ENCODE peak calls at places on chromosomes 2 and 18, in five cellular contexts. One of them, this sample, is unnamed.

GRCh38 chr2:74764429-74765272 is 69.3 kb upstream of the HK2 start:
- DNase-seq in IMR-90: peak; percentile 60
- DNase-seq in uterus: no peak
- DNase-seq in stomach: no peak
- DNase-seq in testis: peak; percentile 33
- DNase-seq in this sample: no peak

GRCh38 chr2:109609352-109610024 is 4.3 kb downstream of the SEPTIN10 start:
- DNase-seq in IMR-90: peak; percentile 69
- DNase-seq in uterus: no peak
- DNase-seq in stomach: no peak
- DNase-seq in testis: no peak
- DNase-seq in this sample: no peak

GRCh38 chr18:9380101-9380500 is 45.5 kb downstream of the TWSG1 start:
- DNase-seq in IMR-90: peak; percentile 48
- DNase-seq in uterus: no peak
- DNase-seq in stomach: no peak
- DNase-seq in testis: no peak
- DNase-seq in this sample: no peak

GRCh38 chr2:9975805-9976447 is 24.4 kb downstream of the GRHL1 start:
- DNase-seq in IMR-90: peak; percentile 98
- DNase-seq in uterus: peak; percentile 46
- DNase-seq in stomach: no peak
- DNase-seq in testis: no peak
- DNase-seq in this sample: no peak

GRCh38 chr2:169108098-169108884 is 38.9 kb downstream of the DHRS9 start:
- DNase-seq in IMR-90: no peak
- DNase-seq in uterus: no peak
- DNase-seq in stomach: no peak
- DNase-seq in testis: no peak
- DNase-seq in this sample: no peak

GRCh38 chr2:23280401-23280800 is 104.6 kb upstream of the KLHL29 start:
- DNase-seq in IMR-90: no peak
- DNase-seq in uterus: no peak
- DNase-seq in stomach: no peak
- DNase-seq in testis: no peak
- DNase-seq in this sample: no peak

GRCh38 chr2:239257511-239257937 is 143.3 kb downstream of the HDAC4 start:
- DNase-seq in IMR-90: peak; percentile 96
- DNase-seq in uterus: no peak
- DNase-seq in stomach: no peak
- DNase-seq in testis: no peak
- DNase-seq in this sample: peak; percentile 33

GRCh38 chr2:99101697-99102096 is 39.8 kb upstream of the C2orf15 start:
- DNase-seq in IMR-90: peak; percentile 3
- DNase-seq in uterus: no peak
- DNase-seq in stomach: no peak
- DNase-seq in testis: no peak
- DNase-seq in this sample: no peak

GRCh38 chr18:60534539-60534938 is 162.0 kb upstream of the MC4R start:
- DNase-seq in IMR-90: peak; percentile 24
- DNase-seq in uterus: no peak
- DNase-seq in stomach: no peak
- DNase-seq in testis: no peak
- DNase-seq in this sample: no peak

GRCh38 chr18:79951545-79952456 is at the start of gene SLC66A2:
- DNase-seq in IMR-90: peak; percentile 83
- DNase-seq in uterus: peak; percentile 89
- DNase-seq in stomach: peak; percentile 94
- DNase-seq in testis: peak; percentile 93
- DNase-seq in this sample: peak; percentile 94

GRCh38 chr2:112147796-112148195 is 9.6 kb downstream of the FBLN7 start:
- DNase-seq in IMR-90: no peak
- DNase-seq in uterus: no peak
- DNase-seq in stomach: peak; percentile 16
- DNase-seq in testis: peak; percentile 8
- DNase-seq in this sample: peak; percentile 65

GRCh38 chr18:44458777-44459176 is 221.9 kb upstream of the SETBP1 start:
- DNase-seq in IMR-90: peak; percentile 32
- DNase-seq in uterus: no peak
- DNase-seq in stomach: no peak
- DNase-seq in testis: no peak
- DNase-seq in this sample: no peak

GRCh38 chr2:17979707-17980106 is 101.2 kb downstream of the KCNS3 start:
- DNase-seq in IMR-90: peak; percentile 86
- DNase-seq in uterus: no peak
- DNase-seq in stomach: no peak
- DNase-seq in testis: no peak
- DNase-seq in this sample: no peak

GRCh38 chr2:240811346-240812300 is 8.4 kb downstream of the KIF1A start:
- DNase-seq in IMR-90: no peak
- DNase-seq in uterus: peak; percentile 6
- DNase-seq in stomach: peak; percentile 10
- DNase-seq in testis: no peak
- DNase-seq in this sample: peak; percentile 44

GRCh38 chr2:170747921-170748320 is 22.3 kb upstream of the ERICH2 start:
- DNase-seq in IMR-90: peak; percentile 95
- DNase-seq in uterus: no peak
- DNase-seq in stomach: no peak
- DNase-seq in testis: no peak
- DNase-seq in this sample: no peak

GRCh38 chr18:69635482-69635881 is 234.8 kb downstream of the DOK6 start:
- DNase-seq in IMR-90: no peak
- DNase-seq in uterus: no peak
- DNase-seq in stomach: no peak
- DNase-seq in testis: no peak
- DNase-seq in this sample: no peak

GRCh38 chr18:79567481-79568147 is 112.0 kb upstream of the CTDP1 start:
- DNase-seq in IMR-90: peak; percentile 98
- DNase-seq in uterus: no peak
- DNase-seq in stomach: no peak
- DNase-seq in testis: no peak
- DNase-seq in this sample: peak; percentile 54

GRCh38 chr2:109102588-109103233 is 26.3 kb upstream of the SH3RF3 start:
- DNase-seq in IMR-90: no peak
- DNase-seq in uterus: no peak
- DNase-seq in stomach: no peak
- DNase-seq in testis: no peak
- DNase-seq in this sample: no peak

GRCh38 chr2:133365117-133365516 is 203.1 kb downstream of the NCKAP5 start:
- DNase-seq in IMR-90: peak; percentile 26
- DNase-seq in uterus: no peak
- DNase-seq in stomach: no peak
- DNase-seq in testis: no peak
- DNase-seq in this sample: no peak

GRCh38 chr2:146444987-146445386 is 1399.8 kb upstream of the ACVR2A start:
- DNase-seq in IMR-90: no peak
- DNase-seq in uterus: no peak
- DNase-seq in stomach: no peak
- DNase-seq in testis: no peak
- DNase-seq in this sample: no peak

GRCh38 chr2:231613054-231613654 is 20.5 kb downstream of the TEX44 start:
- DNase-seq in IMR-90: no peak
- DNase-seq in uterus: no peak
- DNase-seq in stomach: no peak
- DNase-seq in testis: no peak
- DNase-seq in this sample: no peak

GRCh38 chr2:72886505-72887031 is 640 bp upstream of the SPR start:
- DNase-seq in IMR-90: no peak
- DNase-seq in uterus: no peak
- DNase-seq in stomach: no peak
- DNase-seq in testis: no peak
- DNase-seq in this sample: no peak

GRCh38 chr18:40056085-40056484 is 1898.9 kb upstream of the PIK3C3 start:
- DNase-seq in IMR-90: no peak
- DNase-seq in uterus: no peak
- DNase-seq in stomach: no peak
- DNase-seq in testis: no peak
- DNase-seq in this sample: no peak

DNA sequence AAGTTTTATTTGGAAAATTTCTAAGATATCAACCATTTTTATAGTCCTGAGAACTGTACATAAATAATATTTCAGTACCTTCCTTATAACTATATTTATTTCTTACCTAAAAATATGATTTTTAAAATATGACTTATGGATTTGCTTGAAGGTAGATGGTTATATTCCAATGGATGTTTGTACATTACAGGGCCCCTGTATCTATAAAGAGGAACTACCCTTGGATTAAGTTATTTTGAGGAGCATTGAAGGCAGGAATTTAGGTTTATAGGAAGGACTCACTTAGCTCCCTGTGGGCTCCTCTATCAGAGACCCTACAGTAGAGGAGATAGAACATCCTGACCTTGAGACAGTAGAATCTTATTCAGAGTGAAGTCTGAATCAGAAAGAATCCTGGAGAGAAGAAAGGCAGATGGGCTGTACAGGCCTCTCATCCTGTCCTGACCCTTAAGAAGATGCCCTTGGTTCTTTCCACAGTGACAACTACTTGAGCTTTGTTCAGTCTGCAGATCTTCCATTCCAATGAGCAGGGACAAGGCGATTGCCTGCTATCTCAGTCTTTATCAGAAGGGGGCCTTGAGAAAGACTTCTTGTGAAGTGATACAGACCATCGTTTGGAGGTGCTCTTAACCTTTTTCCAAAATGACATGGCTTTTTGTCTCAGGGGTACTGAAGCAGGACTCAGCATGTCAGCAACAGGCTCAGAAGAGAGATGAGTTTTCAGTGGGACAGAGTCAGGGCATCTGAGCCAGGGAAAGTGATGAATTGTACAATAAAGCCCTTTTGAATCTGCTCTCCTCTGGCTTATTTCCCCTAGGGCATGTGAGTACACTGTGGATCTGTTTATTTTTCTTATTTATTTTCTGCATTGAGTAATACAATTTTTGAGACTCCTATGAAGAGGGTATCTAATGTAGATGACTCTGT is 20.9 kb downstream of the OXER1 start:
- DNase-seq in IMR-90: no peak
- DNase-seq in uterus: no peak
- DNase-seq in stomach: no peak
- DNase-seq in testis: no peak
- DNase-seq in this sample: no peak
- TF ChIP-seq CTCF in IMR-90: no peak
- TF ChIP-seq CTCF in uterus: no peak
- TF ChIP-seq CTCF in stomach: no peak
- TF ChIP-seq CTCF in testis: no peak
- TF ChIP-seq CTCF in this sample: no peak

DNA sequence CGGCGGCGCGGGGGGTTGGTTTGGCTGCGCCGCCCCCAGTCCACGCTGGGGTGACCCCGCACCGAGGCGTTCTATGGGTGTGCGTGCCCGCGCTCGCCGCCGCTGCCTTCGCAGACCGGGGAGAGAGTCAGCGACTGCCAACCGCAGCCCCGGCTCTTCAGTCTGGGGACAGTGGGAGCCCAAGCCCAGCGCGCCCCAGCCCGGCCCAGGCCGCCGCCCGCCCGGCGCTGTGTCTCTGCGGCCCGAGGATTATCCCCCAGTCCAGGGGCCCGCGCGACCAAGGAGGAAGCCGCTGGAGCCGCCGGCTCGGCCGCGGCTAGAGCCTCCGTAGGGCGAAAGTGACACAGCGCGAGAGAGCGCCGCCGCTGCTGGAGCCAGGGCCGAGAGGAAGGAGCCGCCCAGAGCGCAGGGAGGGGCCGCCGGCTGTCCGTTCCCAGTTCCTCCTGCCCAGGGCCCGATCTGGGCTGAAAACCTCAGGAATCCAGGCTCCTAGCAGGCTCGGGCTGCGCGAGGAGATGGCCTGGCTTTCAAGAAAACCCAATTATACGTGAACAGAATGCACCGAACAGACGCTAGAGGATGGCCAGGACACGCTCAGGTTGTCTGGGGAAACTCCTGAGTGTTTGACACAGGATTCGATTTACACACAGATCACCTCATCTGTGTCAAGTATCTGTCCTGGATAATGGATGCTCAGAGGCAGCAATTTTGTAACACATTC is 2.4 kb downstream of the CTIF start:
- DNase-seq in IMR-90: peak; percentile 75
- DNase-seq in uterus: peak; percentile 65
- DNase-seq in stomach: peak; percentile 74
- DNase-seq in testis: peak; percentile 72
- DNase-seq in this sample: peak; percentile 83
- TF ChIP-seq POLR2A in IMR-90: peak; percentile 65
- TF ChIP-seq POLR2A in uterus: peak; percentile 35
- TF ChIP-seq POLR2A in stomach: no peak
- TF ChIP-seq POLR2A in testis: no peak
- TF ChIP-seq POLR2A in this sample: no peak

DNA sequence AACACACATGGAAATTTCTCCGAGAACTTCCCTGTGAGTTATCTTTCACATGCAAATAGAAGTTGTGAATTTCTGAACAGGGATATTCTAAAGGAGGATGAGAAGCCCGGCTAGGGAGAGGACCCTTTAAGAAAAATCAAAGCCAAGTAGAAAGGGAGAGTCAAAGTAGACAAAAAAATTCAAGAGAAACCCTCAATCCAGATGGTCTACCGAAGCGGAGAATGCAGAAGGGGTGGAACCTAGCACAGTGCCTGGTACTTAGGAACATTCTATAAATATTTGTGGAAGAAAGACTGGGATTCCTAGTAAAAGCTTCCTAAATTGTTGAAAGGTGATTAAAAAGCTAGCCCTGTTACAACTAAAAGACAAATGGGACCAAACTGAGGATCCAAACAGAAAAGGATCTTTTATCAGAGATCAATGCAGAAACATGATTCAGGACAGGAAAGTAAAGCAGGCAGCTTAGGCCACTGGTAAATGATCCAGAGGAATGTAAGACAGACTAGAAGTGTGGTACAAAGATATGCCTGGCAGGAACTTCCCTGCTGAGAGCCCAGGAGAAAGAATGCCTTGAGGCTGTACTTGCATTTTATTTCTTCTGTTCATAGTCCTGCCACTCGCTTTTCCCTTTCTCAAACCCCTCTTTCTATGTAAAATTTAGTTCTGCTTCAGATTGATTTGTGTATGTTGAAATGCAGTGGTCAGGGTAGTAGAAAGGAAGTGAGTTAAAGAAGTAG is 19.5 kb upstream of the GLS start:
- DNase-seq in IMR-90: peak; percentile 73
- DNase-seq in uterus: no peak
- DNase-seq in stomach: no peak
- DNase-seq in testis: no peak
- DNase-seq in this sample: no peak
- H3K4me1 ChIP-seq in IMR-90: peaks cover 27% of the 10 kb centered on the region
- H3K4me1 ChIP-seq in uterus: no peaks in the 10 kb centered on the region
- H3K4me1 ChIP-seq in stomach: no peaks in the 10 kb centered on the region
- H3K4me1 ChIP-seq in testis: no peaks in the 10 kb centered on the region
- H3K4me1 ChIP-seq in this sample: peaks cover 2% of the 10 kb centered on the region

GRCh38 chr2:110873597-110874525 is 141.5 kb downstream of the ACOXL start:
- DNase-seq in IMR-90: no peak
- DNase-seq in uterus: no peak
- DNase-seq in stomach: no peak
- DNase-seq in testis: no peak
- DNase-seq in this sample: no peak

GRCh38 chr2:110874565-110875383 is 142.4 kb downstream of the ACOXL start:
- DNase-seq in IMR-90: no peak
- DNase-seq in uterus: no peak
- DNase-seq in stomach: no peak
- DNase-seq in testis: no peak
- DNase-seq in this sample: no peak

GRCh38 chr2:110872521-110872920 is 140.1 kb downstream of the ACOXL start:
- DNase-seq in IMR-90: no peak
- DNase-seq in uterus: no peak
- DNase-seq in stomach: no peak
- DNase-seq in testis: no peak
- DNase-seq in this sample: no peak

GRCh38 chr2:110871637-110872036 is 139.3 kb downstream of the ACOXL start:
- DNase-seq in IMR-90: no peak
- DNase-seq in uterus: no peak
- DNase-seq in stomach: no peak
- DNase-seq in testis: no peak
- DNase-seq in this sample: no peak

GRCh38 chr2:110873056-110873502 is 140.7 kb downstream of the ACOXL start:
- DNase-seq in IMR-90: no peak
- DNase-seq in uterus: no peak
- DNase-seq in stomach: no peak
- DNase-seq in testis: no peak
- DNase-seq in this sample: no peak
- TF ChIP-seq CTCF in IMR-90: no peak
- TF ChIP-seq CTCF in uterus: no peak
- TF ChIP-seq CTCF in stomach: no peak
- TF ChIP-seq CTCF in testis: no peak
- TF ChIP-seq CTCF in this sample: no peak